ENCODE peak calls at places on chromosomes 2 and 18, in six cellular contexts. D, N, I, E, Q and T are unnamed samples.

GRCh38 chr2:97999536-97999935 is 3.8 kb upstream of the TMEM131 start:
- DNase-seq in D (no peak), N (no peak), I (no peak), E (no peak), Q (no peak), T (no peak)

GRCh38 chr18:60146220-60146960 is 226.2 kb downstream of the MC4R start:
- DNase-seq in D (no peak), N (no peak), I (no peak), E (no peak), Q (no peak), T (peak)

GRCh38 chr18:64260810-64261209 is 111.9 kb upstream of the LINC00305 start:
- DNase-seq in D (no peak), N (no peak), I (no peak), E (no peak), Q (no peak), T (no peak)

GRCh38 chr2:119958642-119959268 is 54.1 kb upstream of the EPB41L5 start:
- DNase-seq in D (no peak), N (no peak), I (no peak), E (no peak), Q (no peak), T (no peak)

GRCh38 chr2:85435986-85436835 is 17.7 kb downstream of the SH2D6 start:
- DNase-seq in D (no peak), N (no peak), I (no peak), E (no peak), Q (no peak), T (no peak)

GRCh38 chr2:30649278-30649677 is 158.0 kb downstream of the CAPN13 start:
- DNase-seq in D (no peak), N (no peak), I (no peak), E (no peak), Q (no peak), T (no peak)

GRCh38 chr18:3604626-3605408 is 154.8 kb downstream of the TGIF1 start:
- DNase-seq in D (no peak), N (peak), I (peak), E (no peak), Q (peak), T (no peak)

GRCh38 chr2:165820296-165820695 is 26.2 kb upstream of the GALNT3 start:
- DNase-seq in D (no peak), N (no peak), I (no peak), E (no peak), Q (no peak), T (no peak)

GRCh38 chr2:201758229-201758628 is 22.5 kb downstream of the ALS2 start:
- DNase-seq in D (no peak), N (no peak), I (no peak), E (no peak), Q (no peak), T (no peak)

GRCh38 chr18:50727721-50728470 is 91.9 kb downstream of the MRO start:
- DNase-seq in D (no peak), N (no peak), I (no peak), E (no peak), Q (no peak), T (no peak)

GRCh38 chr2:223995569-223995968 is 38.3 kb downstream of the MRPL44 start:
- DNase-seq in D (no peak), N (peak), I (no peak), E (no peak), Q (peak), T (no peak)

GRCh38 chr2:229407170-229407569 is 136.1 kb upstream of the PID1 start:
- DNase-seq in D (no peak), N (peak), I (no peak), E (peak), Q (no peak), T (no peak)

GRCh38 chr2:168118733-168119518 is 128.5 kb downstream of the STK39 start:
- DNase-seq in D (no peak), N (peak), I (peak), E (no peak), Q (no peak), T (peak)

GRCh38 chr2:176852667-176853066 is 359.9 kb upstream of the HNRNPA3 start:
- DNase-seq in D (no peak), N (no peak), I (no peak), E (no peak), Q (peak), T (no peak)

GRCh38 chr18:30457156-30457555 is 585.4 kb downstream of the DSC3 start:
- DNase-seq in D (no peak), N (no peak), I (no peak), E (no peak), Q (no peak), T (no peak)

GRCh38 chr2:239324456-239324855 is 76.4 kb downstream of the HDAC4 start:
- DNase-seq in D (no peak), N (no peak), I (no peak), E (no peak), Q (peak), T (no peak)

GRCh38 chr2:187177253-187177652 is 270.8 kb downstream of the CALCRL start:
- DNase-seq in D (no peak), N (no peak), I (no peak), E (no peak), Q (no peak), T (no peak)

GRCh38 chr2:154455201-154455600 is 243.3 kb upstream of the KCNJ3 start:
- DNase-seq in D (no peak), N (no peak), I (no peak), E (no peak), Q (no peak), T (no peak)

GRCh38 chr2:60674524-60675165 is 81.4 kb upstream of the PAPOLG start:
- DNase-seq in D (peak), N (peak), I (peak), E (peak), Q (peak), T (peak)

GRCh38 chr2:163345795-163346573 is 389.8 kb downstream of the FIGN start:
- DNase-seq in D (no peak), N (peak), I (no peak), E (no peak), Q (no peak), T (no peak)

GRCh38 chr2:143891879-143892308 is 628.0 kb downstream of the ZEB2 start:
- DNase-seq in D (no peak), N (no peak), I (no peak), E (no peak), Q (no peak), T (no peak)

GRCh38 chr2:71586471-71586870 is 133.1 kb downstream of the DYSF start:
- DNase-seq in D (no peak), N (no peak), I (no peak), E (no peak), Q (no peak), T (no peak)